ENCODE peak calls at places on chromosomes 1 and 21, in six cellular contexts. Q is GM13977; T is aorta; S is left kidney; X is activated CD8-positive, alpha-beta T cell treated with anti-CD3 and anti-CD28 coated beads for 36 hours; U is heart right ventricle. P is an unnamed sample.

GRCh38 chr1:100627018-100627716 is 89.2 kb downstream of the GPR88 start:
- DNase-seq in Q (no peak), T (no peak), S (no peak), X (no peak), U (no peak), P (no peak)

GRCh38 chr1:222618880-222619321 is 1.0 kb downstream of the MIA3 start:
- DNase-seq in Q (peak), T (no peak), S (peak), X (peak), U (peak), P (no peak)

GRCh38 chr1:180626711-180627110 is 5.1 kb upstream of the XPR1 start:
- DNase-seq in Q (no peak), T (no peak), S (no peak), X (no peak), U (no peak), P (no peak)

GRCh38 chr1:234611799-234612351 is 1.9 kb upstream of the IRF2BP2 start:
- DNase-seq in Q (peak), T (peak), S (peak), X (peak), U (peak), P (peak)

GRCh38 chr1:243415663-243416365 is 160.0 kb downstream of the SDCCAG8 start:
- DNase-seq in Q (no peak), T (no peak), S (no peak), X (no peak), U (no peak), P (no peak)

GRCh38 chr21:44666401-44667320 is at the start of gene KRTAP12-2:
- DNase-seq in Q (no peak), T (no peak), S (no peak), X (no peak), U (peak), P (peak)

GRCh38 chr1:162373541-162374375 is 2.9 kb downstream of the SPATA46 start:
- DNase-seq in Q (no peak), T (no peak), S (no peak), X (no peak), U (no peak), P (peak)

GRCh38 chr1:247491328-247491727 is 33.4 kb upstream of the OR2B11 start:
- DNase-seq in Q (no peak), T (no peak), S (no peak), X (peak), U (no peak), P (no peak)

GRCh38 chr1:29824478-29825273 is 588.4 kb downstream of the PTPRU start:
- DNase-seq in Q (no peak), T (no peak), S (no peak), X (no peak), U (no peak), P (no peak)

GRCh38 chr1:170377011-170377410 is 155.0 kb upstream of the GORAB start:
- DNase-seq in Q (no peak), T (no peak), S (no peak), X (no peak), U (no peak), P (no peak)

GRCh38 chr1:31562707-31563360 is 13.5 kb upstream of the TINAGL1 start:
- DNase-seq in Q (no peak), T (no peak), S (no peak), X (no peak), U (no peak), P (peak)